ENCODE peak calls at places on chromosome 3, in four cellular contexts. N is cardiac muscle cell; V is A549; K is CD8-positive, alpha-beta T cell. F is an unnamed sample.

GRCh38 chr3:88773766-88774165 is 333.7 kb upstream of the EPHA3 start:
- DNase-seq in N (no peak), V (no peak), K (no peak), F (no peak)

GRCh38 chr3:98240133-98240532 is 23.9 kb upstream of the OR5H6 start:
- DNase-seq in N (no peak), V (no peak), K (no peak), F (no peak)

GRCh38 chr3:149581681-149582349 is 76.0 kb downstream of the WWTR1 start:
- DNase-seq in N (peak), V (peak), K (no peak), F (no peak)

GRCh38 chr3:52108302-52109232 is 45.7 kb downstream of the POC1A start:
- DNase-seq in N (peak), V (no peak), K (no peak), F (no peak)

GRCh38 chr3:50445919-50446318 is 57.5 kb downstream of the CACNA2D2 start:
- DNase-seq in N (no peak), V (no peak), K (no peak), F (no peak)

GRCh38 chr3:99319961-99320360 is 318.4 kb upstream of the COL8A1 start:
- DNase-seq in N (no peak), V (no peak), K (no peak), F (no peak)

GRCh38 chr3:134374791-134375541 is 719 bp upstream of the AMOTL2 start:
- DNase-seq in N (no peak), V (peak), K (no peak), F (no peak)

GRCh38 chr3:130341882-130342281 is 3.6 kb upstream of the COL6A5 start:
- DNase-seq in N (no peak), V (no peak), K (no peak), F (no peak)

GRCh38 chr3:157858821-157859220 is 247.4 kb downstream of the SHOX2 start:
- DNase-seq in N (no peak), V (no peak), K (no peak), F (no peak)

GRCh38 chr3:14698601-14699244 is 23.8 kb downstream of the C3orf20 start:
- DNase-seq in N (no peak), V (no peak), K (no peak), F (no peak)

GRCh38 chr3:132444333-132444732 is 27.0 kb downstream of the DNAJC13 start:
- DNase-seq in N (no peak), V (no peak), K (no peak), F (no peak)

GRCh38 chr3:104687362-104687761 is 679.3 kb upstream of the ALCAM start:
- DNase-seq in N (no peak), V (no peak), K (no peak), F (no peak)

GRCh38 chr3:59127071-59127470 is 77.2 kb upstream of the CFAP20DC start:
- DNase-seq in N (peak), V (peak), K (no peak), F (no peak)

DNA sequence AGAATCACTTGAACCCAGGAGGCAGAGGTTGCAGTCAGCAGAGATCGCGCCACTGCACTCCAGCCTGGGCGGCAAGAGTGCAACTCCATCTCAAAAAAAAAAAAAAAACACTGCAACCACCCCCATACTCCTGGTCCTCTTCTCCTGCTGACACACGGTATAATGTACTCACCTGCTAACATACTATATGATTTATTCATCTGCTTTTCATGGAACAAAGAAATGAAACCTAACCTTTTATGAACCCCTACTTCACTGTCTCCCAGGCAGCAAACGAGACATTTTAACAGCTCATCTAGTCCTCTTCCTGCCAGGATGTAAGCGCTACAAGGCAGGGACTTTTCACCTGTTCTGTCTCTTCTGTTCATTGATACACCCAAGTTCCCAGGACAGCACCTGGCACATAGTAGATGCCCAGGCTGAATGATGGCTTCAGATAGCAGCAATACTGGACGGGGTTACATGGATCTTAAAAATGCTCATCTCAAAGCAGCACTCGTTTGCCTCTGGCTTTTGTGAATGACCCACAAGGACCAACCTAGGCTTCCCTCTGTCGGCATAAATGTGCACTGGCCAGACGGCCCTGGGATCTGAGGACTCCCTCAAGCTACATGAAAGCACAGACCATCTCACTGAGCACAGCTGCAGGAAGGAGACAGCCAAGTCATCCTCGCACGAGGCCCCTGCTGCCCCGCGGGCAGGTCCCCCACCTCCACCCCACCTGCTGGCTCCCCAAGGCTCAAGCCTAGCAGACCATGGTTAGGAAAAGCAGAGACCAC is 20.3 kb downstream of the XXYLT1 start:
- DNase-seq in N (no peak), V (no peak), K (no peak), F (no peak)
- TF ChIP-seq CTCF in N (no peak), V (no peak), K (no peak), F (no peak)

DNA sequence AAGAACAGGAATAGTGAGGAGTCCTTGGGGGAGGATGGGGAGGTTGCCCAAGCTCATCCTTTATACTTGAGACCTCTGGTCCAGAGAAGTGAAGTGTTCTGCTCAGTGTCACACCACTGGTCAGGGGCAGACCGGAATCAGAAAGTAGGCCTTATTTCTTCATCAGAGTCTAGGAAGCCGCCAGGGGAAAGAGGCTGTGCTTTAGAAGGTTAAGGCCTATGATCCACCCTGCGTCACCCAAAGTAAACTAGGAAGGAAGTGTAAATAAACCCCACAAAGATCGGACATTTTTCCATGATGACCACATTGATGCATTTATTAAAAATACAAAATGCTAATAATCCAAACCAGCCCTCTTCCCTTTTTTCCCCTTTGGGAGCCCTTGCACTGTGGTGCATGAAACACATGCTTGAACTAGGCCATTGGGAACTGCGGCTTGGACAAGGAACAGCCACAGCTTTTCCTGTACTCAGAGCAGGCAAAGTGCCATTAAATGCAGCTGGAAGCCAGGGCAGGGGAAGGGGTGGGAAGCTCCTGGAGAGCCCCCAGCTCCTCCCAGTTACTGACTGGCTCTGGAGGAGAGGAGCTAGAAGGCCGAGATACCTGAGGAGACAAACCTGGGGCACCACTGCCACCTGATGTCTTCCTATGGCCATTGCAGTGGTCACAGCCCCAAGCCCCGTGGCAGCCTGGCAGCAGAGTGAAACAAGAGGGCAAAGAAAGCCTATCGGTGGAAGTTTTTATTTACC is 37.0 kb downstream of the CDC25A start:
- DNase-seq in N (peak), V (peak), K (peak), F (peak)
- TF ChIP-seq CTCF in N (peak), V (peak), K (peak), F (peak)

DNA sequence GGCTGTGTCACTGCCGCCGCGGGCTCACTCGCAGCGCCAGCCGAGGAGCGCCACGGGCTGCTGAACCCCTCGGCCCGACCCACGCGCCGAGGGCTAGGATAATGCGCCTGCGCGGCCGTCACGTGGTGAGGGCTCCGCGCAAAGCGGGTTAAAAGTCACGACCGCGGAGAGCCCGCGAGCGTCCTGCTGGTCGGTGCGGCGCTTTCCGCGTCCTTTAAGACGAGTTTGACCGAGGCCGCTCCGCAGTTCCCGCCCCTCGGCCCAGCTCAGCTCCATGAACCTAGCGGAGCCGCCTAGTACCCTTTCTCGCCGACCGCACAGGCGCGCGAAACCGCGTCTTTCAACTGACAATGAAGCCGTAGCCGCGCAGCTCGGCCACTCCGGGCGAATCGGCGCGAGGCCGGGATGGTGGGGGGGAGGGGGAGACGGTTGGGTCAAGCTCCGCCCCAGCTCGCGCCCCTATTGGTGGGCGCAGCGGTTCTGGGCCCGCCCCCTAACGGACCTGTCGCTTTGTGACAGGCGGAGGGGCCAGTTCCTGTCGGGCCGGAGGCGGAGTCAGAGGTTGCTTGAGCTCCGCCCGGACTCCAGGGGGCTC is 636 bp upstream of the STT3B start:
- DNase-seq in N (peak), V (peak), K (peak), F (peak)
- TF ChIP-seq CTCF in N (no peak), V (no peak), K (no peak), F (no peak)

DNA sequence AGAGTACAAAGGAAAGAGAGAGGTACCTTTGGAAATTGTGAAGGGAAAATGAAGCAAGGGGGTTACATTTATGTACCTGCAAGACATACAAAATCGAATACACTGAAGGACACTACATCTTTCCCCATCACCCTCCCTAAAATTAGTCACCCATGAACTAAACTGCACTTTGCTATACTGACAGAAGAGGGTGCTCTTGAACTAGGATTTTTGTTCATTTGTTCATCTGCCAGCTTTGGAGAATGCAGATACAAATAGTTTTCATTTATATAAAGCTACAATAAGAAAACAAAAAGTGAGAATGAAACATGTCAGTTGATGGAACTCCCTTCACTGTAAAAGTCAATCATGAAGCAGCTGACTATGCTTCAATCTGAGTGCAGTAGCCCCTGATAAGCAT is 55.7 kb downstream of the PCCB start:
- DNase-seq in N (no peak), V (no peak), K (no peak), F (no peak)
- TF ChIP-seq CTCF in N (peak), V (no peak), K (peak), F (no peak)

GRCh38 chr3:124491098-124491497 is 239.2 kb upstream of the UMPS start:
- DNase-seq in N (no peak), V (no peak), K (no peak), F (no peak)

GRCh38 chr3:124489506-124489905 is 240.7 kb upstream of the UMPS start:
- DNase-seq in N (no peak), V (no peak), K (no peak), F (no peak)

GRCh38 chr3:124483915-124484470 is 246.3 kb upstream of the UMPS start:
- DNase-seq in N (no peak), V (no peak), K (no peak), F (no peak)

GRCh38 chr3:124491875-124492274 is 238.4 kb upstream of the UMPS start:
- DNase-seq in N (no peak), V (no peak), K (no peak), F (no peak)

GRCh38 chr3:124486324-124486723 is 243.9 kb upstream of the UMPS start:
- DNase-seq in N (peak), V (no peak), K (no peak), F (no peak)
- TF ChIP-seq CTCF in N (peak), V (no peak), K (no peak), F (no peak)

DNA sequence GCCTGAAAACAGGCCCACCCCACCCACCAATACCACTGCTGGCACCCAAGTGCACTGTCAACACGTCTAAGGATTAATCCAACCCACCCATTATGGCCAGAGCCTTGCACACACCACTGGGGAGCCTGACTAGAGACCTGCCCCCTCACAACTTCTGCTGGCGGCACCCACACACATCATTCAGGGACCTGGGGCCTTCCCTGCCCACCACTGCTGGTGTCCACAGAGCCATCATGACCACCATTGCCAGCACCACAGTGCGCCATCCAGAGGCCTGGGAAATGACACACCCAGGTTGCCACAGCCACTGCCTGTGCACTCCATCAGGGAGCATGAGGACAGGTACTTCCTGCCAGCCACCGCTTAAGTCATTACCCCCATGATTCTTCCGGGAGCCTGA is 67.0 kb upstream of the IMPG2 start:
- DNase-seq in N (no peak), V (no peak), K (no peak), F (no peak)
- TF ChIP-seq CTCF in N (no peak), V (no peak), K (no peak), F (no peak)

DNA sequence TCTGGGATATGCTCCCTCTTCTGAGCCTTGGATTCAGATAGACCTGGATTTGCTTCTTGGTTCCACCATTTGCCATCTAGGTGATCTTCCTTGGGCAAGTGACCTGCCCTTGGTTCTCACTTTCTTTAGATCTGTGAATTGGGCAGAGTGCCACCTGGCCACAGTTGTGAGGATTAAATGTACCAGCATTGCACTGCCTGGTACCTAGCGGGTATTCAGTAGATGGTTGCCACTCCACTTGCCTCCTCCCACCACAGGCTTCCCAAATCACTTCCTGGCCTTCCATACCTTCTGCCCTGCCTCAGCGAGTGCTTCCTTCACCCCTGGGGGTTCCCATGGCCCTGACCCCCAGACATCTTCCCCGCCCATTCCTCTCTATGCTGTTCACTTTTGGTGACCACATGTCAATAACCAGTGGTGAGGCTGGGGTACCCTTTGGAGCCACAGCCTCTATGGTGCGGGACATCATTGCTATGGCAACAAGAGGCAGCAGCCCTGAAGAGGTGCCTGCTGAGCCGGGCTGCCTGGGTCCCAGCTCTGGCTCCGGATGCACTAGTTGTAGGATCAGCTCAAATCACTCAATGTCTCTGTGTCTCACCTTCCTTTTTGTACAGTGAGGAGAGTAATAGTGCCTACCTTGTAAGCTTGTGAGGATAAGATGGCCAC is 40.5 kb downstream of the CMTM7 start:
- DNase-seq in N (no peak), V (no peak), K (no peak), F (no peak)
- TF ChIP-seq CTCF in N (no peak), V (no peak), K (no peak), F (no peak)

GRCh38 chr3:2166552-2166951 is 67.9 kb downstream of the CNTN4 start:
- DNase-seq in N (peak), V (no peak), K (no peak), F (no peak)
- TF ChIP-seq CTCF in N (no peak), V (no peak), K (no peak), F (no peak)

F was measured in endothelial cell.